ENCODE peak calls at places on chromosomes 7 and 10, in nine cellular contexts. N is pancreas; T is breast epithelium; L is GM06990; D is NB4; O is ovary; F is lower lobe of right lung; E is skeletal muscle cell; U is CD4-positive, alpha-beta memory T cell. X is an unnamed sample.

GRCh38 chr10:46077141-46077554 is 31.1 kb upstream of the MSMB start:
- DNase-seq in N (no peak), T (no peak), L (no peak), D (peak; percentile 96), O (no peak), F (no peak), E (no peak), U (no peak), X (no peak)

GRCh38 chr10:117075064-117075463 is 63.0 kb downstream of the VAX1 start:
- DNase-seq in N (no peak), T (no peak), L (no peak), D (no peak), O (no peak), F (no peak), E (no peak), U (no peak), X (no peak)

GRCh38 chr7:128053023-128053422 is 21.8 kb upstream of the LRRC4 start:
- DNase-seq in N (no peak), T (no peak), L (no peak), D (peak; percentile 44), O (no peak), F (no peak), E (no peak), U (no peak), X (no peak)

GRCh38 chr10:66746711-66747110 is 179.1 kb upstream of the LRRTM3 start:
- DNase-seq in N (no peak), T (no peak), L (no peak), D (no peak), O (no peak), F (no peak), E (no peak), U (no peak), X (no peak)

GRCh38 chr10:7756360-7756992 is 31.3 kb downstream of the KIN start:
- DNase-seq in N (peak; percentile 58), T (no peak), L (no peak), D (peak; percentile 39), O (no peak), F (no peak), E (no peak), U (peak; percentile 4), X (no peak)

GRCh38 chr7:50197547-50197946 is 104.5 kb upstream of the ZPBP start:
- DNase-seq in N (no peak), T (no peak), L (peak; percentile 57), D (peak; percentile 26), O (no peak), F (no peak), E (no peak), U (no peak), X (no peak)

GRCh38 chr10:121942749-121943148 is 14.9 kb upstream of the ATE1 start:
- DNase-seq in N (no peak), T (no peak), L (no peak), D (peak; percentile 95), O (no peak), F (no peak), E (peak; percentile 98), U (no peak), X (no peak)

GRCh38 chr10:11035318-11035920 is 17.7 kb downstream of the CELF2 start:
- DNase-seq in N (no peak), T (peak; percentile 56), L (no peak), D (no peak), O (no peak), F (no peak), E (no peak), U (no peak), X (no peak)

GRCh38 chr7:44244282-44244681 is 43.5 kb downstream of the YKT6 start:
- DNase-seq in N (no peak), T (no peak), L (no peak), D (peak; percentile 52), O (no peak), F (no peak), E (no peak), U (no peak), X (no peak)

GRCh38 chr10:108204528-108205313 is 1040.2 kb upstream of the SORCS1 start:
- DNase-seq in N (peak; percentile 29), T (no peak), L (no peak), D (peak; percentile 56), O (no peak), F (no peak), E (peak; percentile 41), U (no peak), X (no peak)
- H3K4me3 ChIP-seq in N (no peak overlapping the region), T (no peak overlapping the region), L (no peak overlapping the region), D (no peak overlapping the region), O (no peak overlapping the region), F (no peak overlapping the region), E (no peak overlapping the region), U (no peak overlapping the region), X (no peak overlapping the region)

GRCh38 chr10:22427890-22428571 is 82.7 kb downstream of the SPAG6 start:
- DNase-seq in N (no peak), T (no peak), L (no peak), D (no peak), O (no peak), F (no peak), E (peak; percentile 90), U (no peak), X (no peak)
- H3K4me3 ChIP-seq in N (no peak overlapping the region), T (no peak overlapping the region), L (no peak overlapping the region), D (no peak overlapping the region), O (no peak overlapping the region), F (no peak overlapping the region), E (no peak overlapping the region), U (no peak overlapping the region), X (no peak overlapping the region)

GRCh38 chr7:101465576-101466196 is 103.0 kb downstream of the COL26A1 start:
- DNase-seq in N (no peak), T (no peak), L (no peak), D (no peak), O (no peak), F (no peak), E (no peak), U (no peak), X (peak; percentile 7)

GRCh38 chr7:101474178-101474577 is 111.5 kb downstream of the COL26A1 start:
- DNase-seq in N (no peak), T (no peak), L (no peak), D (no peak), O (no peak), F (no peak), E (no peak), U (no peak), X (no peak)

GRCh38 chr7:101465131-101465530 is 102.5 kb downstream of the COL26A1 start:
- DNase-seq in N (no peak), T (no peak), L (no peak), D (no peak), O (no peak), F (no peak), E (no peak), U (no peak), X (no peak)

GRCh38 chr7:101466871-101467270 is 104.2 kb downstream of the COL26A1 start:
- DNase-seq in N (peak; percentile 60), T (no peak), L (no peak), D (no peak), O (no peak), F (no peak), E (no peak), U (no peak), X (no peak)

DNA sequence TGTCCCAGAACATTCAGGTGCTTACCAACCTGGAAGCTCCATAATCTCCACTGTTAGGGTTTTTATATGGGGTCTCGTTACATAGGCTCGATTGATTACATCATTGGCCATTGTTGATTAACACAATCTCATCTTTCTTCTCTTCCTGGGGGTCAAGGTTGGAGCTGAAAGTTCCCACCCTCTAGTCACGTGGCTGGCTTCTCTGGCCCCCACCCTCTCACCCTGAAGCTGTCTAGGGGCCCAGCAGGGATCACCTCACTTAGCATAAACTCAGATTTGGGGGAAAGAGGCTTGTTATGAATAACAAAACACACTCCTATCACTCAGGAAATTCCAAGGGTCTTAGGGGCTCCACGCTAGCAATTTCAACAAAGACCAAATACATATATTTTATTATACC is 108.0 kb downstream of the COL26A1 start:
- DNase-seq in N (no peak), T (no peak), L (no peak), D (no peak), O (no peak), F (no peak), E (no peak), U (no peak), X (no peak)
- H3K4me3 ChIP-seq in N (no peak overlapping the region), T (no peak overlapping the region), L (no peak overlapping the region), D (no peak overlapping the region), O (no peak overlapping the region), F (no peak overlapping the region), E (no peak overlapping the region), U (no peak overlapping the region), X (no peak overlapping the region)

DNA sequence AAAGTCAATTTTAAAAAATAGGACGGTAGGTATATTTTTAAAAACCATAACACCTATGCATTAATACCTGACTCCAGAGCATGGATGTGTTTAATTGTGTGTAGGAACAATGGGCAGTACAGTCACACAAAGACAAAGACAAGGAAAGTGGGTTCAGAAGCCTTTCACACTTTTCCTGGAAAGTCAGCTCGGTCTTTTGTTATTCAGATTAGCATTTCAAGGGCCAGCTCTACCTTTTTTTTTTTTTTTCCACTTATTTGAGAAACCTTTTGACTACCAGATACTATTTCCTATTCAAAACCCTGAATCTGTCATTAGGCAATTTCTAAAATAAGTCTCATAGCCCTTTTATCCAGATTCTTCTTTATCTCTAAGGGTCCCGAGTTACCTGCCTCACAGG is 401.9 kb downstream of the PARD3 start:
- DNase-seq in N (no peak), T (no peak), L (no peak), D (no peak), O (no peak), F (no peak), E (no peak), U (no peak), X (no peak)
- H3K4me3 ChIP-seq in N (no peak overlapping the region), T (no peak overlapping the region), L (no peak overlapping the region), D (no peak overlapping the region), O (no peak overlapping the region), F (no peak overlapping the region), E (no peak overlapping the region), U (no peak overlapping the region), X (no peak overlapping the region)

GRCh38 chr7:158588085-158588877 is 658 bp upstream of the PTPRN2 start:
- DNase-seq in N (no peak), T (no peak), L (no peak), D (no peak), O (no peak), F (no peak), E (no peak), U (no peak), X (no peak)

GRCh38 chr7:158585721-158586498 is 1.7 kb downstream of the PTPRN2 start:
- DNase-seq in N (peak; percentile 47), T (no peak), L (no peak), D (no peak), O (no peak), F (no peak), E (no peak), U (no peak), X (no peak)

GRCh38 chr7:158584392-158584791 is 3.2 kb downstream of the PTPRN2 start:
- DNase-seq in N (no peak), T (no peak), L (no peak), D (no peak), O (no peak), F (no peak), E (no peak), U (no peak), X (no peak)

GRCh38 chr7:158587425-158588084 is at the start of gene PTPRN2:
- DNase-seq in N (peak; percentile 83), T (peak; percentile 17), L (no peak), D (peak; percentile 76), O (peak; percentile 28), F (peak; percentile 66), E (no peak), U (peak; percentile 43), X (peak; percentile 44)

GRCh38 chr7:158586499-158587191 is 978 bp downstream of the PTPRN2 start:
- DNase-seq in N (no peak), T (no peak), L (no peak), D (no peak), O (no peak), F (no peak), E (no peak), U (no peak), X (no peak)
- H3K4me3 ChIP-seq in N (peak overlapping the region; percentile 50), T (no peak overlapping the region), L (no peak overlapping the region), D (no peak overlapping the region), O (peak overlapping the region; percentile 14), F (peak overlapping the region; percentile 23), E (no peak overlapping the region), U (no peak overlapping the region), X (no peak overlapping the region)